ENCODE peak calls at places on chromosome 12, in nine cellular contexts. E is neuronal stem cell, V is astrocyte, L is endothelial cell of umbilical vein, F is fibroblast of lung, W is K562, D is trophoblast cell, O is mammary epithelial cell, R is SK-N-SH. P is an unnamed sample.

GRCh38 chr12:41264281-41264680 is 76.2 kb downstream of the PDZRN4 start:
- DNase-seq in W (no peak), E (no peak), L (peak), D (no peak), O (no peak), R (peak), F (no peak), V (no peak), P (no peak)

GRCh38 chr12:15601210-15601800 is 187.9 kb downstream of the EPS8 start:
- DNase-seq in O (peak), E (no peak), L (no peak), W (no peak), F (peak), D (peak), R (no peak), V (peak), P (no peak)

GRCh38 chr12:127556487-127556886 is 710.5 kb upstream of the TMEM132C start:
- DNase-seq in E (no peak), R (no peak), D (no peak), F (no peak), O (no peak), V (no peak), W (no peak), L (no peak), P (no peak)

GRCh38 chr12:107337354-107338095 is 244.2 kb upstream of the CRY1 start:
- DNase-seq in E (no peak), F (peak), W (no peak), O (peak), V (no peak), R (no peak), L (no peak), D (no peak), P (no peak)

GRCh38 chr12:18849080-18849479 is 111.2 kb downstream of the CAPZA3 start:
- DNase-seq in E (no peak), D (no peak), R (no peak), O (peak), F (peak), W (no peak), V (peak), L (no peak), P (no peak)

GRCh38 chr12:1473418-1473817 is 121.0 kb downstream of the FBXL14 start:
- DNase-seq in O (peak), D (no peak), W (no peak), E (no peak), V (peak), F (peak), L (peak), R (no peak), P (no peak)

GRCh38 chr12:51118706-51119105 is 35.3 kb upstream of the CSRNP2 start:
- DNase-seq in W (no peak), F (peak), V (peak), D (peak), E (no peak), O (peak), R (no peak), L (no peak), P (no peak)

GRCh38 chr12:51959211-51959610 is 7.7 kb downstream of the ACVR1B start:
- DNase-seq in D (no peak), E (no peak), R (no peak), V (no peak), W (no peak), O (no peak), L (no peak), F (no peak), P (no peak)

GRCh38 chr12:12804432-12804886 is 8.7 kb upstream of the DDX47 start:
- DNase-seq in W (no peak), R (no peak), V (peak), L (peak), D (no peak), F (peak), E (no peak), O (peak), P (no peak)

GRCh38 chr12:85076688-85077430 is 40.7 kb downstream of the LRRIQ1 start:
- DNase-seq in R (peak), O (peak), D (peak), E (peak), W (no peak), F (peak), L (peak), V (peak), P (peak)

GRCh38 chr12:51814311-51815088 is 34.0 kb downstream of the FIGNL2 start:
- DNase-seq in F (peak), R (peak), D (peak), W (peak), L (peak), O (peak), V (peak), E (peak), P (peak)

GRCh38 chr12:52091061-52091460 is 11.6 kb downstream of the SMIM41 start:
- DNase-seq in W (peak), R (peak), O (no peak), F (no peak), E (no peak), V (no peak), D (no peak), L (no peak), P (no peak)

GRCh38 chr12:18470251-18470650 is 208.9 kb downstream of the PIK3C2G start:
- DNase-seq in E (no peak), W (no peak), V (no peak), D (no peak), L (no peak), F (peak), O (no peak), R (no peak), P (no peak)

GRCh38 chr12:110934093-110934852 is 13.9 kb upstream of the MYL2 start:
- DNase-seq in L (no peak), O (peak), V (peak), E (no peak), W (no peak), D (peak), F (peak), R (no peak), P (no peak)

GRCh38 chr12:52181757-52182156 is 10.1 kb downstream of the KRT80 start:
- DNase-seq in F (peak), R (peak), L (no peak), D (no peak), W (no peak), E (no peak), O (no peak), V (peak), P (no peak)

GRCh38 chr12:93098077-93098476 is 169.0 kb upstream of the EEA1 start:
- DNase-seq in W (peak), F (no peak), E (peak), O (no peak), V (no peak), R (no peak), L (peak), D (peak), P (peak)

GRCh38 chr12:77928078-77928477 is 97.4 kb downstream of the NAV3 start:
- DNase-seq in V (no peak), R (no peak), F (no peak), W (no peak), E (no peak), D (no peak), L (no peak), O (no peak), P (no peak)

GRCh38 chr12:45227668-45228067 is 11.8 kb downstream of the ANO6 start:
- DNase-seq in E (no peak), W (no peak), O (no peak), D (no peak), R (peak), F (no peak), V (no peak), L (no peak), P (no peak)

GRCh38 chr12:114131824-114132223 is 165.7 kb upstream of the RBM19 start:
- DNase-seq in V (no peak), E (no peak), R (no peak), D (no peak), F (no peak), O (no peak), L (no peak), W (no peak), P (no peak)

GRCh38 chr12:49920241-49920914 is 16.7 kb upstream of the FAIM2 start:
- DNase-seq in O (no peak), D (no peak), V (peak), L (peak), E (no peak), W (no peak), F (peak), R (no peak), P (no peak)

GRCh38 chr12:123801573-123802178 is 39.6 kb downstream of the DNAH10 start:
- DNase-seq in V (peak), O (peak), L (peak), E (no peak), F (peak), W (no peak), D (no peak), R (no peak), P (peak)

GRCh38 chr12:57772429-57773322 is at the start of gene EEF1AKMT3:
- DNase-seq in E (no peak), V (no peak), L (peak), D (no peak), R (peak), W (peak), F (peak), O (peak), P (peak)

GRCh38 chr12:78183854-78184253 is 353.2 kb downstream of the NAV3 start:
- DNase-seq in R (no peak), D (no peak), E (no peak), O (no peak), L (peak), V (no peak), F (peak), W (no peak), P (peak)

GRCh38 chr12:122064780-122065588 is 13.6 kb upstream of the MLXIP start:
- DNase-seq in L (peak), O (no peak), W (peak), R (peak), F (peak), V (peak), D (no peak), E (no peak), P (no peak)

GRCh38 chr12:47938093-47938492 is 25.3 kb upstream of the TMEM106C start:
- DNase-seq in F (peak), V (peak), E (no peak), R (no peak), O (peak), L (no peak), D (no peak), W (no peak), P (no peak)

GRCh38 chr12:3263939-3264699 is 186.9 kb downstream of the TSPAN9 start:
- DNase-seq in R (peak), W (no peak), E (no peak), F (no peak), D (no peak), L (no peak), V (no peak), O (no peak), P (no peak)

GRCh38 chr12:119363490-119363889 is 29.0 kb downstream of the CCDC60 start:
- DNase-seq in D (no peak), V (no peak), R (no peak), O (no peak), E (no peak), L (no peak), F (no peak), W (no peak), P (no peak)

GRCh38 chr12:19529933-19530630 is 90.8 kb downstream of the AEBP2 start:
- DNase-seq in R (peak), V (peak), L (peak), O (no peak), W (no peak), D (no peak), E (no peak), F (peak), P (no peak)

GRCh38 chr12:20513189-20513588 is 144.9 kb downstream of the PDE3A start:
- DNase-seq in W (no peak), O (no peak), E (no peak), R (no peak), F (no peak), V (no peak), D (no peak), L (no peak), P (no peak)

GRCh38 chr12:74449872-74450271 is 87.8 kb upstream of the ATXN7L3B start:
- DNase-seq in E (no peak), L (no peak), R (no peak), F (peak), V (peak), W (no peak), O (peak), D (no peak), P (no peak)
- H3K4me2 ChIP-seq in E (no peak), L (no peak), R (no peak), F (no peak), V (peak), W (no peak), O (no peak), D (no peak), P (no peak)

GRCh38 chr12:95548539-95549391 is 2.5 kb downstream of the USP44 start:
- DNase-seq in D (peak), F (peak), W (peak), O (no peak), R (peak), E (peak), L (peak), V (no peak), P (no peak)

GRCh38 chr12:95548056-95548538 is 3.2 kb downstream of the USP44 start:
- DNase-seq in W (peak), L (peak), E (peak), D (peak), F (no peak), V (peak), R (peak), O (no peak), P (no peak)

GRCh38 chr12:95551305-95551704 is at the start of gene USP44:
- DNase-seq in O (no peak), R (no peak), E (no peak), F (no peak), W (no peak), D (no peak), L (no peak), V (no peak), P (no peak)

GRCh38 chr12:95547522-95548055 is 3.7 kb downstream of the USP44 start:
- DNase-seq in E (peak), W (no peak), V (peak), O (no peak), F (peak), R (no peak), L (no peak), D (peak), P (no peak)

DNA sequence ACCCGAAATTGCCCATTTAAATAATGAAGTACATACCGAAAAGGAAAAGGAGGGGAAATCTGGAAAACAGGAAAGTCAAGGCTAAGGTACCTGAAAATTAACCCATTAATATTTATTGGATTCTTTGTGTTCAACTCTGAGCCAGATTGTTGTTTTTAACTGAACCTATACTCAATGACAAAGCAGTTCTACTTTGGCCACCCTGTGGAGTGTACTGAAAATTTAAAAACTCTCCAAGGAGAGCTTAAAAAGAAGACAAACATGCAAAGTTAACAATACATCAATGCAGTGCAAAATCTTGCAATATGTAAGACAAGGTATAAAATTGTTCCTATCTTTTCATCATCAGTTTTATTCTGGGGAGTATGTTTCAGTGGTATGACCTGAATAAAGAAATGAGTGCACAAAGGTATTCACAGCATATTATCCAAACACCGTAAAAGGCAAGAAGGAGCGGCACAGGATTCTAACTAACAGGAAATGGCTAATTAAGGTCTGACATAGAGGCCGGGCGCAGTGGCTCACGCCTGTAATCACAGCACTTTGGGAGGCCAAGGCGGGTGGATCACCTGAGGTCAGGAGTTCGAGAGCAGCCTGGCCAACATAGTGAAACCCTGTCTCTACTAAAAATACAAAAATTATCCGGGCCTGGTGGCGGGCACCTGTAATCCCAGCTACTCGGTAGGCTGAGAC is 1.7 kb downstream of the USP44 start:
- DNase-seq in W (no peak), L (no peak), E (no peak), O (no peak), D (no peak), V (no peak), R (no peak), F (no peak), P (no peak)
- H3K9ac ChIP-seq in W (no peak), L (no peak), E (no peak), O (no peak), D (no peak), V (no peak), R (no peak), F (no peak), P (no peak)

GRCh38 chr12:116595186-116595585 is 36.0 kb downstream of the MAP1LC3B2 start:
- DNase-seq in E (no peak), F (no peak), V (no peak), W (no peak), L (no peak), O (no peak), D (no peak), R (no peak), P (no peak)
- H3K4me2 ChIP-seq in E (no peak), F (no peak), V (no peak), W (no peak), L (no peak), O (no peak), D (no peak), R (no peak), P (no peak)

DNA sequence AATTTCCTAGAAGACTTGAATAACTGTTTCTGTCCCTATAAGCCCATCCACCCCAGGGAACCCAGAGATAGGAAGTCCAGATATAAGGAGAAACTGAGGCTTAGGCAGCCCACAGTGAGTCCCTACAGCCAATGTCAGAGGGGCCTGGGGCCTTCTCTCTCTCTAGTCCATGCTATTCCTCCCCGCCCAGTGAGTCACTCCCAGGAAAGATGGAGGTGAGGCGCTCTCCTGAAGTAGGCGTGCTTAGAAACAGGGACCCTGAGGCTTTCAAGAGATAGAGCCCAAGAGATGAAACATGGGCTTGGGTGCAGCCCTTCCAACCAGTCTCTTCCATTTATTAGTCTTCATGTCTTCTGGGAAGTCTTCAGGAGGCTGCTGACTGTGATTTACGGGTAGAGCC is 2.3 kb upstream of the SMUG1 start:
- DNase-seq in R (no peak), O (peak), W (no peak), E (no peak), F (no peak), L (no peak), V (no peak), D (no peak), P (no peak)
- H3K9ac ChIP-seq in R (no peak), O (no peak), W (no peak), E (no peak), F (no peak), L (no peak), V (no peak), D (no peak), P (no peak)

DNA sequence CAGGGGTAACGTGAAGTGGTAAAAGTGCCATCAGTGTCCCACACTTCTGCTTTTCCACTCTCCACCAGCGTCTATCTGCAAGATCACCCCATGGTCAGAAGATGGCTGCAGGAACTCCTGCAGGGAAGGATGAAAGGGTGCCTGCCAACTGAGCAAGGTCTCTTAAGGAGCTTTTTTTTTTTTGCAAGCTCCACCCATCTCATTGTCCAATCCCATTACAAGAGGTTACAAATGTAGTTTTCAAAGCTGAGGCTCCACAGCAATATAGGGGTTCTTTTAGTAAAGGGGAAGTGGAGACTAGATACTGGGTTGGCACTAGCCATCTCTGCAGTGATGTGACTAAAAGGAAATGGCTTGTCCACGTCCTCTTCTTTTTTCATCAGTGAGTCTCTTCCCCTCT is 5.9 kb upstream of the BHLHE41 start:
- DNase-seq in E (no peak), L (no peak), V (no peak), F (no peak), W (no peak), O (no peak), R (no peak), D (no peak), P (no peak)
- H3K4me2 ChIP-seq in E (no peak), L (no peak), V (no peak), F (no peak), W (no peak), O (no peak), R (no peak), D (no peak), P (no peak)